ENCODE peak calls at places on chromosomes 12 and 14, in eight cellular contexts. P is tibial nerve, H is astrocyte of the cerebellum, S is AG10803, T is AG09309, J is cardiac fibroblast, Z is A549, E is foreskin keratinocyte. R is an unnamed sample.
A peak's percentile ranks its signal among the peaks of the same experiment; 100 is the strongest.

GRCh38 chr12:68864604-68865003 is 56.6 kb downstream of the MDM2 start:
- DNase-seq in H (no peak), E (no peak), S (no peak), P (no peak), J (no peak), T (no peak), Z (no peak), R (no peak)

GRCh38 chr12:53530056-53530455 is 22.8 kb upstream of the NPFF start:
- DNase-seq in Z (no peak), T (no peak), P (no peak), J (no peak), E (no peak), H (no peak), S (no peak), R (no peak)

GRCh38 chr12:109708939-109709338 is 4.7 kb upstream of the FAM222A start:
- DNase-seq in E (no peak), H (no peak), S (no peak), P (no peak), Z (no peak), J (no peak), T (no peak), R (no peak)

GRCh38 chr12:78248321-78248720 is 417.6 kb downstream of the NAV3 start:
- DNase-seq in Z (no peak), E (peak; percentile 13), P (no peak), S (no peak), H (no peak), J (peak; percentile 18), T (no peak), R (no peak)

GRCh38 chr14:77186911-77187648 is 5.5 kb downstream of the TMEM63C start:
- DNase-seq in J (peak; percentile 49), S (peak; percentile 21), H (peak; percentile 71), Z (peak; percentile 25), P (no peak), T (no peak), E (peak; percentile 59), R (no peak)

GRCh38 chr12:82866227-82866803 is 179.6 kb downstream of the TMTC2 start:
- DNase-seq in H (no peak), S (no peak), P (no peak), E (no peak), T (no peak), Z (no peak), J (no peak), R (no peak)

GRCh38 chr14:58769766-58770165 is 132.0 kb downstream of the DACT1 start:
- DNase-seq in E (no peak), P (no peak), Z (no peak), J (no peak), S (no peak), T (no peak), H (no peak), R (no peak)

GRCh38 chr14:95488376-95489162 is 27.9 kb downstream of the SYNE3 start:
- DNase-seq in H (no peak), T (no peak), E (no peak), S (peak; percentile 67), P (no peak), Z (no peak), J (no peak), R (no peak)

GRCh38 chr12:11015775-11016430 is 6.5 kb downstream of the TAS2R19 start:
- DNase-seq in T (no peak), J (no peak), H (no peak), E (no peak), Z (peak; percentile 4), P (no peak), S (no peak), R (no peak)

GRCh38 chr14:95362180-95362494 is 42.4 kb upstream of the CLMN start:
- DNase-seq in P (no peak), J (no peak), Z (no peak), T (no peak), E (no peak), S (no peak), H (no peak), R (no peak)

GRCh38 chr12:55728932-55729591 is at the start of gene CD63:
- DNase-seq in H (no peak), P (peak; percentile 86), Z (peak; percentile 84), E (peak; percentile 64), S (peak; percentile 86), T (no peak), J (peak; percentile 89), R (peak; percentile 79)

GRCh38 chr12:78002878-78003277 is 172.2 kb downstream of the NAV3 start:
- DNase-seq in P (no peak), S (peak; percentile 11), Z (peak; percentile 6), J (peak; percentile 52), H (no peak), E (no peak), T (no peak), R (no peak)

GRCh38 chr12:52066346-52067080 is 3.3 kb upstream of the ATG101 start:
- DNase-seq in P (no peak), T (no peak), J (peak; percentile 60), Z (no peak), H (no peak), S (no peak), E (no peak), R (no peak)

DNA sequence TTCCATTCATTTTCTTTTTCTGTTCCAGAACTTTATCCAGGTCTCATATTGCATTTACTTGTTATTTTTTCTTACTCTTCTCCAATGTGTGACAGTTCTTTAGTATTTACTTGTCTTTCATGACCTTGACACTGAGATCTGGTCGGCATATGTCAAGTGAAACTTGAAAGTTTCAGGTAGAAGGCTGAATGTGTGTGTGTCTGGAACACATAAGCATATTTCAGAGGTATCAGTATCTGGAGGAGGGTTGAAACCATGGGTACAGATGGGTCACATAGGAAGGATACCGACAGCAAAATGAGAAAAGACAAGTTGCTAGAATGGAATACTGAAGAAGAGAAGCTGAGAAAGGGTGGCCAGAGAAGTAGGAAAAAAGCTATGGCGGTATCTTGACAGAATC is 22.5 kb upstream of the PTGDR start:
- DNase-seq in E (no peak), T (no peak), S (no peak), H (no peak), P (no peak), Z (no peak), J (no peak), R (no peak)
- TF ChIP-seq CTCF in E (no peak), T (no peak), S (no peak), H (no peak), P (no peak), Z (no peak), J (no peak), R (no peak)

GRCh38 chr12:88577537-88577936 is 2.7 kb downstream of the KITLG start:
- DNase-seq in E (no peak), J (peak; percentile 54), S (peak; percentile 52), T (no peak), P (no peak), Z (peak; percentile 19), H (no peak), R (no peak)
- TF ChIP-seq CTCF in E (peak; percentile 56), J (peak; percentile 1), S (peak; percentile 34), T (peak; percentile 8), P (no peak), Z (no peak), H (no peak), R (peak; percentile 63)

DNA sequence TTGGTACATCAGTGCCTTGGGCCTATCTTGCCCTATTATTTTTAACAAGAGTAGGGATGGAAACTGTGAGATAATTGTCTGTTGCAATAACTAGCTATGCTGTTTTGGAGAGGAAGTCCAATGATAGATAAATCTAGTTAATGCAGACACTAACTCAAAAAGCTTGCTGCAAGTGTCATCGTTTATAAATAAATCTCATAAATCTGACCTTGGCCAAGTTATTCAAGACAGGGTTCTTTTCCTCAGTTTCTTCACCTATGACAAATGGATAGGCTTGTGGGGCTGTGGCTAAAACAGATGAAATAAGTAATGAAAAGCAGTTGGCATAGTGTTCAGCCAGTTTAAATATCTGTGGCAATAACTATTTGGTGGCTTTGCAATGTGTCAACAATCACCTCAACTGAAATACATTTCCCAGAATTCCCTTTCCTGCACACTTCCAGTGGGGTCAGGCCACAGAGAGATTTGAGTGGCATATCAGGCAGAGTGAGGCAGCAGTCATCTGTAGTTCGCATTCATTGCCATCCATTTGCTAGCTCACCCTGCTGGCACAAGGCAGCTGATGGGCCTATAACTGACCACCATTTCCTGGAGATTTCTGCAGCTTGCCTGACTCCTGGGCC is 169.9 kb downstream of the DYRK2 start:
- DNase-seq in S (peak; percentile 72), Z (no peak), J (no peak), P (no peak), H (no peak), E (no peak), T (no peak), R (no peak)
- TF ChIP-seq CTCF in S (no peak), Z (no peak), J (no peak), P (no peak), H (no peak), E (no peak), T (no peak), R (no peak)

DNA sequence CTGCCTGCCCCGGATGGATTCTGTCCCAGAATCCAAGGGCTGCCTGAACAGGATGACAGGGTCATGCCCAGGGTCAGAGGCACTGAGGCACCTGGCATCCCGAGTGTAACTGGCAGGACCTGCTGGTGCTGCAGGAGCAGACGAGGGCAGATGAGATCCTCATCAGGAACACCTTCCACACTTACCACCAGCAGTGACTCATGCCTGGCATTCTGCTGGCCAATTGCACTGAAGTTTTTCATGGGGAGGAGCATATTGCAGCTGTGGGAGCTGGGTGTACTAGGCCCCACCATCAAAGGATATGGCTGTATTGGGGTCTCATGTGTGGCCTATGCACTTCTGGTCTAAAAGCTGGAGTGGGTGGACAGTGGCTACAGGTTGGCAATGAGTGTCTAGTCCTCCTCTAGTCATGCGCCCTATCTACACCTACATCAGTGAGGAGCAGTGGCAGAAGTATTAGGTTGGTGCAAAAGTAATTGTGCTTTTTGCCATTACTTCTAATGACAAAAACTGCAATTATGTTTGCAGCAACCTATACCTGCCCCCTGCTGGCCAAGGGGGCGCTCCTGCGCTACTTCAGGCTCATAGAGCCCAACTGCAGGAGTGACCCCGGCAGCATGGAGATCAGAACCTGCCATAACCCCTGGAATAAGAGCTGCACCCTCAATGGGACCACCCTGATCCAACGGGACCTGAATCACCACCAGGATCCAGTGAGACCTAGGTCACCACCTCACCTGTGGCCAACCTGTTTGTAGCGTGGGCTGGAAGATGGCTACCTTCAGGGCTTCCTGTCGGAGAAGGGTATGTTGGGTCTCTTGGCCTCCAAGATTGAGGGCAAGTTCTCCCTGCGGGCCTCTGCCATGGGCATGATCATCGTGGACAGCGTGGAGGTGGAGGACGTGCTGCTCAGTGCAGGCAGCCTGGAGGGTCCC is 8.0 kb upstream of the C12orf42 start:
- DNase-seq in E (no peak), P (no peak), Z (peak; percentile 34), S (no peak), H (no peak), J (no peak), T (no peak), R (peak; percentile 71)
- TF ChIP-seq CTCF in E (peak; percentile 57), P (no peak), Z (peak; percentile 19), S (peak; percentile 2), H (no peak), J (no peak), T (peak; percentile 11), R (peak; percentile 82)

DNA sequence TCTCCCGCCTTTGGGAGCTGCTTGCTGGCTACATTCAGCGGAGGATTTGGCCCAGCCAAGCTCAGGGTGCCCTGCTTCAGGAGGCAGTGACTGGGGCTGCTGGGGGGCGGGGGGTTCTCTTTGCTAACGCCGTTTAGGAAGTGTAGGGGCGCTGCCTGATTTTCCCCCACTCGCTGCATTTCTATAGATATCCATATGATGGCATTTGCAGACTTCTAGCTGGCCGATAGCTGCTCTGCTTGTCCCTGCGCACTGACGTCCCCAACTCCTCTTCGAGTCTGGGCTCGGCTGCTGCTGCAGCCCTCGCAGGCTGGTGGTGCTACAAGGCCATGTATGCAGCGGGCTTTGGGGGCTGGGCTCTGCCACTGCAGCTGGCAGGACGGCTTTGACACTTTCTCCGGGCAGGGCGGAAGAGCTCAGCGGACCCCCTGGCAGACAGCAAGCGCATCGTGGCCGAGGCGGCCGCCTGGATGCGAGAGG is 3.1 kb downstream of the LRFN5 start:
- DNase-seq in H (no peak), T (no peak), Z (peak; percentile 39), S (peak; percentile 8), P (peak; percentile 43), J (peak; percentile 7), E (no peak), R (peak; percentile 65)
- TF ChIP-seq CTCF in H (peak; percentile 47), T (peak; percentile 39), Z (no peak), S (no peak), P (peak; percentile 62), J (no peak), E (no peak), R (no peak)